ENCODE peak calls at places on chromosomes 16 and 17, in seven cellular contexts. One of them, this sample, is unnamed.

GRCh38 chr17:79563237-79564013 is 47.4 kb downstream of the RBFOX3 start:
- DNase-seq in SK-N-SH: no peak
- DNase-seq in H1: no peak
- DNase-seq in GM12892: no peak
- DNase-seq in GM12878: no peak
- DNase-seq in K562: no peak
- DNase-seq in HepG2: no peak
- DNase-seq in this sample: no peak

GRCh38 chr16:16971042-16971441 is 499.7 kb downstream of the XYLT1 start:
- DNase-seq in SK-N-SH: no peak
- DNase-seq in H1: no peak
- DNase-seq in GM12892: no peak
- DNase-seq in GM12878: no peak
- DNase-seq in K562: no peak
- DNase-seq in HepG2: no peak
- DNase-seq in this sample: no peak

GRCh38 chr17:32875904-32876413 is 965 bp downstream of the MYO1D start:
- DNase-seq in SK-N-SH: no peak
- DNase-seq in H1: no peak
- DNase-seq in GM12892: no peak
- DNase-seq in GM12878: no peak
- DNase-seq in K562: no peak
- DNase-seq in HepG2: no peak
- DNase-seq in this sample: no peak

GRCh38 chr16:66899310-66899944 is 19.1 kb downstream of the PDP2 start:
- DNase-seq in SK-N-SH: peak
- DNase-seq in H1: no peak
- DNase-seq in GM12892: no peak
- DNase-seq in GM12878: no peak
- DNase-seq in K562: peak
- DNase-seq in HepG2: no peak
- DNase-seq in this sample: no peak

GRCh38 chr16:12199524-12199923 is 223.0 kb downstream of the SNX29 start:
- DNase-seq in SK-N-SH: no peak
- DNase-seq in H1: no peak
- DNase-seq in GM12892: no peak
- DNase-seq in GM12878: no peak
- DNase-seq in K562: peak
- DNase-seq in HepG2: peak
- DNase-seq in this sample: no peak

GRCh38 chr17:80222376-80223141 is 2.3 kb downstream of the SLC26A11 start:
- DNase-seq in SK-N-SH: no peak
- DNase-seq in H1: no peak
- DNase-seq in GM12892: no peak
- DNase-seq in GM12878: no peak
- DNase-seq in K562: no peak
- DNase-seq in HepG2: no peak
- DNase-seq in this sample: no peak

GRCh38 chr17:27496501-27496943 is 40.3 kb downstream of the KSR1 start:
- DNase-seq in SK-N-SH: no peak
- DNase-seq in H1: no peak
- DNase-seq in GM12892: no peak
- DNase-seq in GM12878: no peak
- DNase-seq in K562: no peak
- DNase-seq in HepG2: peak
- DNase-seq in this sample: no peak

GRCh38 chr16:50265716-50266336 is 525 bp upstream of the ADCY7 start:
- DNase-seq in SK-N-SH: no peak
- DNase-seq in H1: no peak
- DNase-seq in GM12892: no peak
- DNase-seq in GM12878: no peak
- DNase-seq in K562: no peak
- DNase-seq in HepG2: no peak
- DNase-seq in this sample: no peak

GRCh38 chr17:31060814-31061550 is 33.8 kb upstream of the NF1 start:
- DNase-seq in SK-N-SH: no peak
- DNase-seq in H1: no peak
- DNase-seq in GM12892: no peak
- DNase-seq in GM12878: no peak
- DNase-seq in K562: no peak
- DNase-seq in HepG2: no peak
- DNase-seq in this sample: peak

GRCh38 chr16:81861503-81861902 is 82.4 kb downstream of the PLCG2 start:
- DNase-seq in SK-N-SH: no peak
- DNase-seq in H1: no peak
- DNase-seq in GM12892: no peak
- DNase-seq in GM12878: no peak
- DNase-seq in K562: no peak
- DNase-seq in HepG2: no peak
- DNase-seq in this sample: no peak

GRCh38 chr17:40617678-40618240 is 29.9 kb downstream of the SMARCE1 start:
- DNase-seq in SK-N-SH: peak
- DNase-seq in H1: no peak
- DNase-seq in GM12892: no peak
- DNase-seq in GM12878: no peak
- DNase-seq in K562: no peak
- DNase-seq in HepG2: peak
- DNase-seq in this sample: no peak

GRCh38 chr17:80812362-80813088 is 179.1 kb upstream of the CHMP6 start:
- DNase-seq in SK-N-SH: no peak
- DNase-seq in H1: no peak
- DNase-seq in GM12892: no peak
- DNase-seq in GM12878: no peak
- DNase-seq in K562: no peak
- DNase-seq in HepG2: no peak
- DNase-seq in this sample: no peak

GRCh38 chr17:51818777-51819176 is 339.7 kb downstream of the CA10 start:
- DNase-seq in SK-N-SH: no peak
- DNase-seq in H1: no peak
- DNase-seq in GM12892: no peak
- DNase-seq in GM12878: no peak
- DNase-seq in K562: no peak
- DNase-seq in HepG2: no peak
- DNase-seq in this sample: no peak

GRCh38 chr16:15575293-15576049 is 67.5 kb downstream of the MARF1 start:
- DNase-seq in SK-N-SH: no peak
- DNase-seq in H1: no peak
- DNase-seq in GM12892: no peak
- DNase-seq in GM12878: no peak
- DNase-seq in K562: peak
- DNase-seq in HepG2: peak
- DNase-seq in this sample: no peak

GRCh38 chr17:77319211-77320031 is 178.7 kb downstream of the SEC14L1 start:
- DNase-seq in SK-N-SH: peak
- DNase-seq in H1: no peak
- DNase-seq in GM12892: peak
- DNase-seq in GM12878: no peak
- DNase-seq in K562: peak
- DNase-seq in HepG2: no peak
- DNase-seq in this sample: no peak

GRCh38 chr17:56648814-56649213 is 55.3 kb downstream of the NOG start:
- DNase-seq in SK-N-SH: no peak
- DNase-seq in H1: no peak
- DNase-seq in GM12892: no peak
- DNase-seq in GM12878: no peak
- DNase-seq in K562: no peak
- DNase-seq in HepG2: no peak
- DNase-seq in this sample: no peak

GRCh38 chr16:89360760-89361435 is 129.5 kb downstream of the ANKRD11 start:
- DNase-seq in SK-N-SH: no peak
- DNase-seq in H1: no peak
- DNase-seq in GM12892: peak
- DNase-seq in GM12878: peak
- DNase-seq in K562: no peak
- DNase-seq in HepG2: no peak
- DNase-seq in this sample: no peak

GRCh38 chr16:85678016-85678415 is 10.7 kb downstream of the GINS2 start:
- DNase-seq in SK-N-SH: no peak
- DNase-seq in H1: no peak
- DNase-seq in GM12892: no peak
- DNase-seq in GM12878: no peak
- DNase-seq in K562: no peak
- DNase-seq in HepG2: no peak
- DNase-seq in this sample: no peak

GRCh38 chr17:2615882-2616281 is 22.4 kb downstream of the PAFAH1B1 start:
- DNase-seq in SK-N-SH: no peak
- DNase-seq in H1: no peak
- DNase-seq in GM12892: no peak
- DNase-seq in GM12878: no peak
- DNase-seq in K562: no peak
- DNase-seq in HepG2: no peak
- DNase-seq in this sample: no peak

GRCh38 chr17:79732804-79733691 is 2.3 kb downstream of the ENPP7 start:
- DNase-seq in SK-N-SH: no peak
- DNase-seq in H1: no peak
- DNase-seq in GM12892: peak
- DNase-seq in GM12878: peak
- DNase-seq in K562: no peak
- DNase-seq in HepG2: peak
- DNase-seq in this sample: peak

GRCh38 chr16:48383204-48383876 is 1.9 kb downstream of the SIAH1 start:
- DNase-seq in SK-N-SH: no peak
- DNase-seq in H1: no peak
- DNase-seq in GM12892: no peak
- DNase-seq in GM12878: no peak
- DNase-seq in K562: no peak
- DNase-seq in HepG2: no peak
- DNase-seq in this sample: no peak

GRCh38 chr17:69179227-69179952 is 37.7 kb upstream of the ABCA6 start:
- DNase-seq in SK-N-SH: no peak
- DNase-seq in H1: no peak
- DNase-seq in GM12892: no peak
- DNase-seq in GM12878: no peak
- DNase-seq in K562: no peak
- DNase-seq in HepG2: no peak
- DNase-seq in this sample: no peak

GRCh38 chr17:60900688-60901087 is 223.0 kb downstream of the BCAS3 start:
- DNase-seq in SK-N-SH: no peak
- DNase-seq in H1: no peak
- DNase-seq in GM12892: no peak
- DNase-seq in GM12878: no peak
- DNase-seq in K562: no peak
- DNase-seq in HepG2: no peak
- DNase-seq in this sample: no peak

GRCh38 chr17:17476865-17477467 is at the start of gene MED9:
- DNase-seq in SK-N-SH: peak
- DNase-seq in H1: peak
- DNase-seq in GM12892: peak
- DNase-seq in GM12878: peak
- DNase-seq in K562: peak
- DNase-seq in HepG2: peak
- DNase-seq in this sample: peak
- TF ChIP-seq POLR2AphosphoS5 in SK-N-SH: peak
- TF ChIP-seq POLR2AphosphoS5 in H1: peak
- TF ChIP-seq POLR2AphosphoS5 in GM12892: peak
- TF ChIP-seq POLR2AphosphoS5 in GM12878: peak
- TF ChIP-seq POLR2AphosphoS5 in K562: peak
- TF ChIP-seq POLR2AphosphoS5 in HepG2: peak
- TF ChIP-seq POLR2AphosphoS5 in this sample: peak

DNA sequence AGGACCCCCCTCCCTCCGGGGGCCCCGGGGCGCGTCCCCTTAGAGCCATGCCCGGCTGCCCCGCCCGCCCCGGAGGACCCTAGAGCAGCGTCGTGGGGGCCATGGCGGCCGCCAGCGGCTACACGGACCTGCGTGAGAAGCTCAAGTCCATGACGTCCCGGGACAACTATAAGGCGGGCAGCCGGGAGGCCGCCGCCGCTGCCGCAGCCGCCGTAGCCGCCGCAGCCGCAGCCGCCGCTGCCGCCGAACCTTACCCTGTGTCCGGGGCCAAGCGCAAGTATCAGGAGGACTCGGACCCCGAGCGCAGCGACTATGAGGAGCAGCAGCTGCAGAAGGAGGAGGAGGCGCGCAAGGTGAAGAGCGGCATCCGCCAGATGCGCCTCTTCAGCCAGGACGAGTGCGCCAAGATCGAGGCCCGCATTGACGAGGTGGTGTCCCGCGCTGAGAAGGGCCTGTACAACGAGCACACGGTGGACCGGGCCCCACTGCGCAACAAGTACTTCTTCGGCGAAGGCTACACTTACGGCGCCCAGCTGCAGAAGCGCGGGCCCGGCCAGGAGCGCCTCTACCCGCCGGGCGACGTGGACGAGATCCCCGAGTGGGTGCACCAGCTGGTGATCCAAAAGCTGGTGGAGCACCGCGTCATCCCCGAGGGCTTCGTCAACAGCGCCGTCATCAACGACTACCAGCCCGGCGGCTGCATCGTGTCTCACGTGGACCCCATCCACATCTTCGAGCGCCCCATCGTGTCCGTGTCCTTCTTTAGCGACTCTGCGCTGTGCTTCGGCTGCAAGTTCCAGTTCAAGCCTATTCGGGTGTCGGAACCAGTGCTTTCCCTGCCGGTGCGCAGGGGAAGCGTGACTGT is 747 bp downstream of the ALKBH5 start:
- DNase-seq in SK-N-SH: no peak
- DNase-seq in H1: peak
- DNase-seq in GM12892: no peak
- DNase-seq in GM12878: no peak
- DNase-seq in K562: peak
- DNase-seq in HepG2: no peak
- DNase-seq in this sample: peak
- TF ChIP-seq TAF1 in SK-N-SH: no peak
- TF ChIP-seq TAF1 in H1: no peak
- TF ChIP-seq TAF1 in GM12892: no peak
- TF ChIP-seq TAF1 in GM12878: no peak
- TF ChIP-seq TAF1 in K562: no peak
- TF ChIP-seq TAF1 in HepG2: no peak
- TF ChIP-seq TAF1 in this sample: no peak

DNA sequence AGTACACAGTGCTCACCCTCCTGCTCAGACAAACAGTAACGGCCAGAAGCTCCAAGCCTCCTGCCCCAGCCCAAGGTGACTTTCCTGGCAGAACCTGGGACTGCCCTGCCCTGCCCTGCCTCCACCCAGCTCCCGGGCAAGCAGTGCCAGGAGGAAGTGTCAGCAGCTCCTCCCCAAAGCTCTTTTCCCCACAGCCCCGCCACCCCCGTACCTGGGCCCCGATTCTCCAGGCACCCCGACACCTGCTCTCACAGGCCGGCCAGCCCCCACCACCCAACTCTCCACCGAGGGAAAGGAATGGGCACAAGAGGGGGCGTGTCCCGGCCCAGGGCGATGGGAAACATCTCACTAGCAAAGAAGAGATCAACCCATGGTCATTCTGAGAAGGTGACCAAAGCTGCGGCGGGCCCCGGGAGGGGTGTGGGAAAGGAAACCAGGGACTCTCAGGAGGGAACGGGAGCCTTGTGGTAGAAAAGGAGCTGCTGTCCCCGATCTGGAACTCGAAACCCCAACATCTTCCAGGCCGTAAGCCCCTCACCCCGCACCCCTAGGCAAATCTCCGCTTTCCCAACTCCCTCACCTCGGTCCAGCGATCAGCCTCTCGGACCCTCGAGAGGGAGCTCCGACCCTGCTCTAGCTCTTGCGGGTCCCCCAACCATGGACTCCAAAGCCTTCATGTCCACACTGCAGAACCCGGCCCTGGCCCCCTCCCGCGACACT is 1.2 kb downstream of the BCAR1 start:
- DNase-seq in SK-N-SH: no peak
- DNase-seq in H1: no peak
- DNase-seq in GM12892: no peak
- DNase-seq in GM12878: no peak
- DNase-seq in K562: no peak
- DNase-seq in HepG2: no peak
- DNase-seq in this sample: no peak
- TF ChIP-seq POLR2AphosphoS5 in SK-N-SH: no peak
- TF ChIP-seq POLR2AphosphoS5 in H1: peak
- TF ChIP-seq POLR2AphosphoS5 in GM12892: no peak
- TF ChIP-seq POLR2AphosphoS5 in GM12878: no peak
- TF ChIP-seq POLR2AphosphoS5 in K562: no peak
- TF ChIP-seq POLR2AphosphoS5 in HepG2: peak
- TF ChIP-seq POLR2AphosphoS5 in this sample: no peak

GRCh38 chr16:75555213-75555706 is 792 bp downstream of the TMEM231 start:
- DNase-seq in SK-N-SH: peak
- DNase-seq in H1: peak
- DNase-seq in GM12892: no peak
- DNase-seq in GM12878: no peak
- DNase-seq in K562: peak
- DNase-seq in HepG2: peak
- DNase-seq in this sample: no peak
- TF ChIP-seq TAF1 in SK-N-SH: peak
- TF ChIP-seq TAF1 in H1: peak
- TF ChIP-seq TAF1 in GM12892: no peak
- TF ChIP-seq TAF1 in GM12878: no peak
- TF ChIP-seq TAF1 in K562: peak
- TF ChIP-seq TAF1 in HepG2: no peak
- TF ChIP-seq TAF1 in this sample: no peak

This sample was measured in GM12891.